ENCODE peak calls at places on chromosomes 7 and 10, in four cellular contexts. Q is brain microvascular endothelial cell, F is fibroblast of lung, A is Calu3. J is an unnamed sample.
A peak's percentile ranks its signal among the peaks of the same experiment; 100 is the strongest.

GRCh38 chr10:18094332-18094731 is 45.9 kb upstream of the CACNB2 start:
- DNase-seq in Q (no peak), F (no peak), A (no peak), J (no peak)

GRCh38 chr7:94655562-94655883 is 410 bp downstream of the SGCE start:
- DNase-seq in Q (no peak), F (peak; percentile 35), A (no peak), J (no peak)

GRCh38 chr7:44291733-44292395 is 33.5 kb downstream of the CAMK2B start:
- DNase-seq in Q (no peak), F (no peak), A (peak; percentile 0), J (no peak)

GRCh38 chr10:128078136-128078969 is 47.9 kb downstream of the MKI67 start:
- DNase-seq in Q (no peak), F (peak; percentile 13), A (peak; percentile 70), J (no peak)

GRCh38 chr10:23368816-23369640 is 24.4 kb upstream of the C10orf67 start:
- DNase-seq in Q (no peak), F (peak; percentile 24), A (no peak), J (no peak)

GRCh38 chr7:47521816-47522561 is 59.9 kb downstream of the TNS3 start:
- DNase-seq in Q (no peak), F (no peak), A (no peak), J (no peak)

GRCh38 chr10:14382022-14382421 is 51.3 kb upstream of the FRMD4A start:
- DNase-seq in Q (peak; percentile 75), F (peak; percentile 81), A (peak; percentile 22), J (no peak)

GRCh38 chr10:7085147-7085912 is 325.5 kb downstream of the SFMBT2 start:
- DNase-seq in Q (no peak), F (peak; percentile 61), A (no peak), J (no peak)

GRCh38 chr7:121530251-121531174 is 134.4 kb upstream of the FAM3C start:
- DNase-seq in Q (peak; percentile 99), F (peak; percentile 100), A (peak; percentile 80), J (peak; percentile 95)

GRCh38 chr10:71966046-71967004 is 2.1 kb downstream of the CHST3 start:
- DNase-seq in Q (no peak), F (peak; percentile 81), A (peak; percentile 19), J (no peak)

GRCh38 chr7:44382459-44383300 is 57.3 kb upstream of the CAMK2B start:
- DNase-seq in Q (no peak), F (peak; percentile 24), A (no peak), J (no peak)

GRCh38 chr10:10785627-10786333 is 231.9 kb upstream of the CELF2 start:
- DNase-seq in Q (peak; percentile 32), F (peak; percentile 73), A (no peak), J (no peak)

GRCh38 chr10:14953452-14954000 is 370 bp downstream of the DCLRE1C start:
- DNase-seq in Q (peak; percentile 56), F (peak; percentile 73), A (peak; percentile 60), J (no peak)

GRCh38 chr10:78109210-78109609 is 75.5 kb downstream of the RPS24 start:
- DNase-seq in Q (no peak), F (no peak), A (no peak), J (no peak)

GRCh38 chr7:42292991-42293521 is 56.0 kb upstream of the GLI3 start:
- DNase-seq in Q (no peak), F (no peak), A (no peak), J (no peak)

GRCh38 chr10:7892146-7892545 is 73.8 kb downstream of the TAF3 start:
- DNase-seq in Q (no peak), F (no peak), A (no peak), J (no peak)

GRCh38 chr10:104479906-104480579 is 126.4 kb downstream of the CFAP58 start:
- DNase-seq in Q (peak; percentile 2), F (no peak), A (no peak), J (no peak)

GRCh38 chr7:5643280-5643679 is 138.2 kb downstream of the RNF216 start:
- DNase-seq in Q (peak; percentile 30), F (no peak), A (no peak), J (no peak)

GRCh38 chr10:62805139-62806092 is 896 bp downstream of the ADO start:
- DNase-seq in Q (peak; percentile 29), F (peak; percentile 62), A (peak; percentile 51), J (no peak)

GRCh38 chr7:99409192-99409572 is 413 bp downstream of the BUD31 start:
- DNase-seq in Q (no peak), F (no peak), A (no peak), J (no peak)

GRCh38 chr10:96061232-96061631 is 17.8 kb downstream of the CCNJ start:
- DNase-seq in Q (no peak), F (no peak), A (no peak), J (no peak)

GRCh38 chr7:21064698-21065648 is 278.3 kb upstream of the SP8 start:
- DNase-seq in Q (no peak), F (no peak), A (no peak), J (no peak)

GRCh38 chr10:132762267-132762666 is 23.7 kb downstream of the NKX6-2 start:
- DNase-seq in Q (no peak), F (peak; percentile 23), A (no peak), J (no peak)

GRCh38 chr7:142298009-142298408 is 40.2 kb upstream of the PRSS58 start:
- DNase-seq in Q (no peak), F (no peak), A (no peak), J (no peak)

GRCh38 chr10:10397906-10398305 is 619.8 kb upstream of the CELF2 start:
- DNase-seq in Q (no peak), F (no peak), A (no peak), J (no peak)

GRCh38 chr10:63064706-63065105 is 68.4 kb upstream of the NRBF2 start:
- DNase-seq in Q (no peak), F (peak; percentile 79), A (no peak), J (no peak)

GRCh38 chr10:21173433-21173963 is 276.4 kb upstream of the NEBL start:
- DNase-seq in Q (no peak), F (no peak), A (peak; percentile 17), J (no peak)

GRCh38 chr10:19828278-19829049 is 12.2 kb downstream of the PLXDC2 start:
- DNase-seq in Q (no peak), F (no peak), A (no peak), J (no peak)

DNA sequence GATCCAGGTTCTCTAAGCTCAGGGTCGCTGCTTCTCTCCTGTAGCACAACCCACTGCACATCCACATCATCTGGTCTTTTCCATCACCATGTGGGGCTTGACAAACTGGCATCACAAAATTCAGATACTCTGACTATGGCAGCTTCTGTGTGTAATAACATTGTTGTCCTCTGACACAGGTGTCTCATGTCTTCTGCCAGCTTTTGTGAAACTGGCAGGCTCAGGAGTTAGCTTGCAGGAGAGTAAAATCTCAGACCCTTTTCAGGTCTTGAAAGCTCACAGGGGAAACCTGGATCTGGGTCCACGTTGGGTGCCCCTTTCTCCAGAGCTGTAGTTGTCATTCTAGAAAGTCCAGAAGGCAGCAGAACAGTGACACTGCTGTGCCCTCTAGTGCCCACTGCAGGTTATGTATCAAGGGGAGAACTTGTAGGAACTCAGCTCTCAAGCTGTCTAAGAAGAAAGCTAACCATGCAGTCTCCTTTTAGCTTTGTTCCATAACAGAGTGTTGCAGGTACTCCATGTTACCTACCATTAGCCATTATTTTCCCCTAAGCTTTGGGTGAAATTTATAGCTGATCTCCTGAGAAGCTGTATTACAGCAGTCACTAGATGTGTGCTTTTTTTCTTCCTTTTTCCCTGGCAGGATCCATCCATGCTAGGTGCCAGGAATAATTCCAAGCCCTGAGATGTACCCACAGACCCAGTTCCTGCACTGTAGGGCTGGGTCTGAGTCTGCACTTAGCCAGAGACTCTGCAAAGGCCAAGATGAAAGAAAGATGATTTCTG is 102.7 kb downstream of the ZNF248 start:
- DNase-seq in Q (peak; percentile 1), F (no peak), A (no peak), J (no peak)
- TF ChIP-seq CTCF in Q (no peak), F (peak; percentile 40), A (no peak), J (no peak)

DNA sequence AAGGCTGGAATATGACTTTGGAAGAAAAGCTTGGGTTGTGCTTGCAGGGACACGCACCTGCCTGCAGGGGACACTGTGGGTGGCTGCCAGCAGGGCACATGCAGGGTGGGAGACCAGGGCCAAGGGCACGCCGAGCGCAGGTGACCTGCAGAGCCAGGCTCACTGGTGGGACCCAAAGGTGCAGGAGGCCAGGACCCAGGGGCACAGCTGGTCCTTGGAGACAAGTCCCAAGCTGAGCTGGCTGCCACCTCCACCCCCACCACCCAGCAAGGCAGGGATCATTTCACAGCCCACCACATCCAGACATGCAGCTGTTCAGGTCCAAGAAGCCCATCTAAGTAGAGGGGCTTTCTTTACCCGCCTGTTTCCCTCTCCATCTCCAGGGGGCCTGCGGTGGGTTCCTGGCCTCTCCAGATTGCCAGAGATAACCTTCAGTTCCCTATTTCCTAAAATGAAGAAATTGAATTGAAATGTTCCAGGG is 13.8 kb upstream of the CLIP2 start:
- DNase-seq in Q (no peak), F (no peak), A (no peak), J (no peak)
- TF ChIP-seq CTCF in Q (peak; percentile 78), F (peak; percentile 36), A (peak; percentile 52), J (peak; percentile 50)

GRCh38 chr10:4151466-4151865 is 366.5 kb upstream of the KLF6 start:
- DNase-seq in Q (no peak), F (peak; percentile 26), A (no peak), J (no peak)
- TF ChIP-seq CTCF in Q (peak; percentile 42), F (no peak), A (no peak), J (no peak)

GRCh38 chr10:114821293-114821914 is at the start of gene FHIP2A:
- DNase-seq in Q (peak; percentile 58), F (peak; percentile 68), A (peak; percentile 88), J (no peak)
- TF ChIP-seq CTCF in Q (peak; percentile 41), F (peak; percentile 11), A (peak; percentile 22), J (peak; percentile 57)

DNA sequence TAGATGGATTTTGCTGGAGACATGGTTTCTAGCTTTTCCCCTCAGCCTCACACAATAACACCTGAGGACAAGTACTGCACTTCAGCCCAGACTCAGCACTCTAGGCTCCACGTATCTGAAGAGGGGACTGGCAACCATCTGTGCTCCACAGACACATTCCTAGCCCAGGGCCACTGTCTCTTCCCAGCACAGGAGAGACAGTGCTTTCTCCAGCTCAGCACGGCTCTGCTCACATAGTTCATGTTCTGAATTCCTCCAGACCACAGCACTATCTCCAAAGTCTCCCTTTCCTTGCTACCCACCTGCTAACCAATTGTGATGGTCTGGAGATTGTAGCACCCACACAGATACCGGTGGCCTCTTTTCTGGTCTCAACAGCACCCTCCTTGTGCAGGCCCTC is 114.5 kb downstream of the HTR7 start:
- DNase-seq in Q (peak; percentile 5), F (peak; percentile 16), A (no peak), J (no peak)
- TF ChIP-seq CTCF in Q (no peak), F (no peak), A (no peak), J (no peak)

GRCh38 chr7:71712653-71713180 is 580.8 kb downstream of the GALNT17 start:
- DNase-seq in Q (no peak), F (no peak), A (no peak), J (no peak)

GRCh38 chr7:71721742-71722141 is 589.8 kb downstream of the GALNT17 start:
- DNase-seq in Q (no peak), F (peak; percentile 16), A (no peak), J (no peak)

GRCh38 chr7:71723859-71724258 is 591.9 kb downstream of the GALNT17 start:
- DNase-seq in Q (no peak), F (no peak), A (no peak), J (no peak)

GRCh38 chr7:71716741-71717140 is 584.8 kb downstream of the GALNT17 start:
- DNase-seq in Q (no peak), F (no peak), A (no peak), J (no peak)

DNA sequence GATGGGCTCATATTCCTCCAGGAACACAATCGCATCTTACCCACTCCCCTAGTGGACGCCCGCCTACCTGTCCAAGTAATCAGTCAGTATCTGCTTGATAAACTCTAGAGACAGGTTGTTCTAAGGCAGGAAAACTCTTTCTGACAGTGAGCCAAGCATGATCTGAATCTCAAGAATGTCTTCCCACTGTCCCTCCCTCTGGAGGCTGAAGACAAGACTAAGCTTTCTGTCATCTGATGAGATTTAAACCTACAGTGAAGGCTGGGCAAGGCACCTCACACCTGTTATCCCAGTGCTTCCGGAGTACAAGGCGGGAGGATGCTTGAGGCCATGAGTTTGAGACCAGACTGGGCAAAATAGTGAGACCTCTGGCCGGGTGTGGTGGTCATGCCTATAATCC is 586.6 kb downstream of the GALNT17 start:
- DNase-seq in Q (no peak), F (no peak), A (no peak), J (no peak)
- TF ChIP-seq CTCF in Q (no peak), F (no peak), A (no peak), J (no peak)